ENCODE peak calls at places on chromosomes 16 and 17, in eight cellular contexts. I is H1, C is GM12878, S is A549, V is IMR-90, O is HCT116, X is K562, Q is HepG2. E is an unnamed sample.

GRCh38 chr17:3691539-3692166 is 4.3 kb downstream of the P2RX5 start:
- DNase-seq in S (no peak), Q (no peak), V (no peak), I (no peak), X (peak; percentile 40), C (no peak), O (no peak), E (no peak)

GRCh38 chr16:19486744-19487325 is 35.1 kb downstream of the GDE1 start:
- DNase-seq in I (no peak), S (no peak), V (no peak), C (no peak), Q (no peak), X (peak; percentile 14), O (no peak), E (no peak)

GRCh38 chr17:70317416-70317815 is 148.1 kb downstream of the KCNJ2 start:
- DNase-seq in X (no peak), Q (no peak), O (no peak), I (no peak), V (no peak), C (no peak), S (no peak), E (no peak)

GRCh38 chr17:13429201-13429600 is 172.5 kb downstream of the HS3ST3A1 start:
- DNase-seq in X (no peak), Q (no peak), O (no peak), C (no peak), V (peak; percentile 92), I (no peak), S (no peak), E (peak; percentile 63)

GRCh38 chr17:82289822-82290541 is 16.5 kb upstream of the CSNK1D start:
- DNase-seq in O (no peak), C (no peak), X (peak; percentile 91), S (no peak), I (no peak), V (no peak), Q (peak; percentile 53), E (no peak)

GRCh38 chr16:68528686-68529379 is 10.3 kb upstream of the ZFP90 start:
- DNase-seq in S (peak; percentile 90), O (peak; percentile 75), Q (peak; percentile 85), C (peak; percentile 39), V (peak; percentile 64), X (peak; percentile 87), I (peak; percentile 74), E (peak; percentile 89)

GRCh38 chr16:78961464-78961863 is 639.1 kb downstream of the MAF start:
- DNase-seq in Q (no peak), X (no peak), C (peak; percentile 51), O (no peak), V (no peak), S (no peak), I (no peak), E (no peak)

GRCh38 chr17:19298561-19299213 is 61.5 kb downstream of the EPN2 start:
- DNase-seq in V (no peak), S (no peak), Q (no peak), I (no peak), C (no peak), O (no peak), X (no peak), E (no peak)

GRCh38 chr16:24753437-24753836 is 24.0 kb downstream of the TNRC6A start:
- DNase-seq in X (peak; percentile 44), O (no peak), S (no peak), V (no peak), C (no peak), I (no peak), Q (no peak), E (no peak)
- TF ChIP-seq RAD21 in X (no peak), O (no peak), S (no peak), V (no peak), C (no peak), I (no peak), Q (no peak), E (no peak)

GRCh38 chr17:47697948-47698711 is 4.2 kb downstream of the TBKBP1 start:
- DNase-seq in Q (no peak), S (no peak), X (no peak), V (no peak), C (no peak), I (no peak), O (no peak), E (peak; percentile 22)
- TF ChIP-seq RAD21 in Q (no peak), S (no peak), X (no peak), V (no peak), C (no peak), I (no peak), O (no peak), E (no peak)

GRCh38 chr16:74871608-74872007 is 97.0 kb upstream of the FA2H start:
- DNase-seq in I (peak; percentile 67), C (no peak), S (no peak), V (no peak), O (no peak), X (no peak), Q (no peak), E (no peak)

GRCh38 chr16:74874912-74875311 is 100.3 kb upstream of the FA2H start:
- DNase-seq in I (no peak), X (no peak), Q (no peak), V (no peak), C (no peak), S (no peak), O (no peak), E (no peak)

GRCh38 chr16:74868501-74868900 is 93.9 kb upstream of the FA2H start:
- DNase-seq in O (no peak), Q (peak; percentile 76), V (peak; percentile 48), C (no peak), S (no peak), X (no peak), I (no peak), E (no peak)

GRCh38 chr16:74874123-74874522 is 99.5 kb upstream of the FA2H start:
- DNase-seq in S (no peak), I (no peak), C (no peak), X (no peak), V (no peak), Q (no peak), O (no peak), E (no peak)

DNA sequence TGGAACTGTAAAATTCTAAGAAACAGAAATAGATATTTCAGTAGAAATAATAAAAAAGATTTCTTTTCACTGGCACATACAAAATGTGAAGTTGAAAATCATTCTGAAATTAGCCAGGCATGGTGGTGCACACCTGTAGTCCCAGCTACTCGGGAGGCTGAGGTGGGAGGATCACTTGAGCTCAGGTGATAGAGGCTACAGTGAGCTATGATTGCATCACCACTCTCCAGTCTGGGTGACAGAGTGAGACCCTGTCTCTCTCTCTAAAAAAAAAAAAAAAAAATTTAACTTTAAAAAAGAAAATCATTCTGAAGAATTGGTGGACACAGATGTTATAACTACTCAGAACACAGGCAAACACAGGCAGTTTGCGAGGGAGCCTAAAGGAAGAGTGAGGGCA is 97.7 kb upstream of the FA2H start:
- DNase-seq in C (no peak), V (no peak), O (no peak), Q (no peak), I (no peak), X (no peak), S (no peak), E (no peak)
- TF ChIP-seq RAD21 in C (no peak), V (no peak), O (no peak), Q (no peak), I (no peak), X (no peak), S (no peak), E (no peak)

GRCh38 chr17:73820686-73821448 is 176.6 kb upstream of the SDK2 start:
- DNase-seq in S (no peak), C (no peak), X (peak; percentile 15), I (peak; percentile 57), O (no peak), V (no peak), Q (no peak), E (peak; percentile 85)
- TF ChIP-seq RAD21 in S (no peak), C (peak; percentile 8), X (no peak), I (peak; percentile 53), O (peak; percentile 54), V (no peak), Q (no peak), E (peak; percentile 65)

DNA sequence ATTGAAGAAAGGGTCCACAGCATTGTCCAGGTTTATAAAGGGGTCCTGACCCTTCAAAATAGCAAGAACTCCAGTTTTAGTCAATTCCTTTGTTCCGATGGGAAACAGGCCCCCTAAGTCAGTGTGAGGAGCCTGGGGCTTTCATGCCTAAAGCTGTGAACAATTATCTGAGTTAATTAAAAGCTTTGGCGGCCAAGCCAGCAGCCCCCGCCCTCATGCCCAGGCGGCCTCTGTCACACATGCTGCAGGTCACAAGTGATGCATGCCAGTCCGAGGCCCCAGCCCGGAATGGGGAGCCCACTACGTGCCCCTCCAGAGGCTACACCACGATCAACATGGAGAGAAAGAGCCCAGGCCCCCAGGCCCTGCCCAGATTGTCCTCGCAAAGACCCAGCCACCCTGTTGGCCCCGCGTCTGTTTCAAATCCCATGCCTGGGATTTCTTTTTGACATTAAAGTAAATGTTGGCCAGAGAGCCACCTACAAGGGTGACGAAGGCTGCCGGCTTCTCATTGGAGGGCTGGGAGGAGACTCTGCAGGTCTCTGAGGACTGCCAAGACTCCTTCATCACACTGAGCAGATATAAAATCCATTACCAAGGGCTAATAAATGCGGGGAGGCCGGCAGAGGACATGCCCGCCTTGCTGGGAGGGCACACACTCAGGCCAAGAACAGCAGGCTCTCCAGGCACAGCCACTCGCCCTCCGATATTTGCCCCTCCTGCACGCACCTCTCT is 14.5 kb upstream of the PITPNM3 start:
- DNase-seq in C (no peak), O (no peak), Q (no peak), V (no peak), X (no peak), I (no peak), S (no peak), E (no peak)
- TF ChIP-seq RAD21 in C (no peak), O (no peak), Q (no peak), V (no peak), X (no peak), I (no peak), S (no peak), E (no peak)